ENCODE peak calls at places on chromosomes 12 and 14, in five cellular contexts. W is IMR-90, N is body of pancreas, H is nephron progenitor cell, L is T-helper 1 cell. Y is an unnamed sample.

GRCh38 chr14:72907886-72908285 is 14.0 kb upstream of the DPF3 start:
- DNase-seq in W (peak), N (no peak), H (no peak), L (no peak), Y (peak)

GRCh38 chr12:94080684-94081009 is 67.7 kb upstream of the PLXNC1 start:
- DNase-seq in W (no peak), N (no peak), H (no peak), L (no peak), Y (no peak)

GRCh38 chr14:41505491-41505890 is 101.2 kb upstream of the LRFN5 start:
- DNase-seq in W (no peak), N (no peak), H (no peak), L (no peak), Y (no peak)

GRCh38 chr12:34352098-34352497 is 329.8 kb downstream of the ALG10 start:
- DNase-seq in W (no peak), N (no peak), H (no peak), L (no peak), Y (no peak)

GRCh38 chr14:99241314-99242035 is 30.5 kb downstream of the BCL11B start:
- DNase-seq in W (no peak), N (no peak), H (no peak), L (no peak), Y (no peak)

GRCh38 chr12:121025442-121026226 is 9.3 kb upstream of the C12orf43 start:
- DNase-seq in W (no peak), N (no peak), H (no peak), L (no peak), Y (no peak)

GRCh38 chr12:20142295-20142694 is 226.0 kb upstream of the PDE3A start:
- DNase-seq in W (no peak), N (no peak), H (no peak), L (no peak), Y (no peak)

GRCh38 chr12:26286186-26286585 is 90.8 kb downstream of the SSPN start:
- DNase-seq in W (no peak), N (no peak), H (no peak), L (no peak), Y (no peak)

GRCh38 chr14:65225299-65226159 is 123.2 kb upstream of the MAX start:
- DNase-seq in W (no peak), N (peak), H (no peak), L (no peak), Y (no peak)

GRCh38 chr14:90536092-90536491 is 139.3 kb downstream of the CALM1 start:
- DNase-seq in W (no peak), N (no peak), H (no peak), L (no peak), Y (no peak)

GRCh38 chr12:24431872-24432271 is 482.4 kb upstream of the SOX5 start:
- DNase-seq in W (no peak), N (no peak), H (no peak), L (no peak), Y (no peak)